ENCODE peak calls at places on chromosome 18, in six cellular contexts. W is NCI-H1092; P is Panc1; Z is stimulated activated CD8-positive, alpha-beta memory T cell treated with anti-CD3 and anti-CD28 coated beads, Interleukin-2, amount 100 ng/mL, for 48 hours; N is activated B cell treated with CpG ODN at 0.5 μM for 24 hours; E is CD8-positive, alpha-beta T cell. T is an unnamed sample.

GRCh38 chr18:54393648-54394294 is 36.1 kb downstream of the C18orf54 start:
- DNase-seq in W (no peak), P (no peak), Z (no peak), N (no peak), E (no peak), T (no peak)

GRCh38 chr18:77165489-77166415 is 33.2 kb upstream of the MBP start:
- DNase-seq in W (no peak), P (no peak), Z (no peak), N (no peak), E (no peak), T (no peak)

GRCh38 chr18:45588831-45589558 is 26.3 kb upstream of the SLC14A2 start:
- DNase-seq in W (no peak), P (no peak), Z (no peak), N (no peak), E (no peak), T (no peak)

GRCh38 chr18:63540131-63540530 is 2.0 kb upstream of the SERPINB12 start:
- DNase-seq in W (no peak), P (no peak), Z (no peak), N (no peak), E (no peak), T (no peak)

GRCh38 chr18:51053822-51054221 is 23.8 kb downstream of the SMAD4 start:
- DNase-seq in W (no peak), P (no peak), Z (no peak), N (no peak), E (no peak), T (no peak)

GRCh38 chr18:62781893-62782292 is 66.6 kb downstream of the PHLPP1 start:
- DNase-seq in W (peak; percentile 10), P (no peak), Z (no peak), N (no peak), E (no peak), T (no peak)

GRCh38 chr18:45839415-45840395 is 14.2 kb downstream of the SIGLEC15 start:
- DNase-seq in W (peak; percentile 54), P (no peak), Z (no peak), N (no peak), E (no peak), T (no peak)

GRCh38 chr18:74420491-74420890 is 36.6 kb downstream of the DIPK1C start:
- DNase-seq in W (no peak), P (no peak), Z (no peak), N (no peak), E (no peak), T (no peak)

GRCh38 chr18:44996261-44996660 is 315.6 kb downstream of the SETBP1 start:
- DNase-seq in W (no peak), P (no peak), Z (no peak), N (no peak), E (no peak), T (no peak)

GRCh38 chr18:79488311-79489047 is 92.7 kb downstream of the NFATC1 start:
- DNase-seq in W (no peak), P (no peak), Z (no peak), N (no peak), E (no peak), T (no peak)

GRCh38 chr18:46385124-46385523 is 271.9 kb downstream of the LOXHD1 start:
- DNase-seq in W (no peak), P (no peak), Z (no peak), N (no peak), E (no peak), T (no peak)

GRCh38 chr18:59265246-59266018 is 7.8 kb downstream of the RAX start:
- DNase-seq in W (peak; percentile 58), P (no peak), Z (peak; percentile 28), N (no peak), E (no peak), T (no peak)

GRCh38 chr18:74242451-74243096 is 49.2 kb downstream of the CYB5A start:
- DNase-seq in W (no peak), P (no peak), Z (no peak), N (no peak), E (no peak), T (no peak)

GRCh38 chr18:33275843-33276242 is 164.7 kb downstream of the CCDC178 start:
- DNase-seq in W (no peak), P (no peak), Z (no peak), N (no peak), E (no peak), T (no peak)

T was measured in upper lobe of left lung.